ENCODE peak calls at places on chromosome 17, in five cellular contexts. Z, L, Y, E and N are unnamed samples.

GRCh38 chr17:44053130-44053872 is 13.2 kb downstream of the LSM12 start:
- DNase-seq in Z (no peak), E (no peak), L (no peak), Y (no peak), N (no peak)

GRCh38 chr17:74414510-74414909 is 17.4 kb upstream of the GPRC5C start:
- DNase-seq in Z (no peak), E (no peak), Y (no peak), L (no peak), N (no peak)

GRCh38 chr17:66711936-66712335 is 123.0 kb upstream of the CACNG5 start:
- DNase-seq in Z (peak; percentile 90), E (no peak), Y (no peak), L (no peak), N (no peak)

GRCh38 chr17:66580601-66581385 is 254.1 kb upstream of the CACNG5 start:
- DNase-seq in Z (peak; percentile 57), Y (no peak), E (no peak), L (no peak), N (no peak)

GRCh38 chr17:50261051-50261915 is 13.0 kb upstream of the TMEM92 start:
- DNase-seq in L (no peak), E (no peak), Y (no peak), Z (no peak), N (no peak)

GRCh38 chr17:20944014-20944905 is 98.6 kb downstream of the USP22 start:
- DNase-seq in Y (no peak), E (peak; percentile 19), L (no peak), Z (peak; percentile 65), N (no peak)

GRCh38 chr17:37571674-37572073 is 37.5 kb downstream of the SYNRG start:
- DNase-seq in E (no peak), L (no peak), Z (no peak), Y (no peak), N (no peak)

GRCh38 chr17:44875761-44876160 is 23.5 kb downstream of the EFTUD2 start:
- DNase-seq in Y (no peak), E (no peak), Z (no peak), L (no peak), N (no peak)

GRCh38 chr17:69358688-69359596 is 32.0 kb upstream of the ABCA5 start:
- DNase-seq in Z (no peak), L (no peak), Y (no peak), E (peak; percentile 61), N (no peak)

GRCh38 chr17:39946551-39947330 is 16.1 kb upstream of the GSDMA start:
- DNase-seq in E (no peak), L (no peak), Z (no peak), Y (no peak), N (no peak)

GRCh38 chr17:82917656-82918345 is 78.0 kb upstream of the ZNF750 start:
- DNase-seq in E (peak; percentile 30), Y (no peak), Z (peak; percentile 44), L (no peak), N (no peak)

GRCh38 chr17:18217412-18218015 is 7.9 kb upstream of the LLGL1 start:
- DNase-seq in L (peak; percentile 87), E (peak; percentile 84), Y (peak; percentile 89), Z (peak; percentile 77), N (peak; percentile 83)

GRCh38 chr17:28413804-28414203 is 7.8 kb upstream of the SLC46A1 start:
- DNase-seq in Z (no peak), L (no peak), Y (no peak), E (no peak), N (no peak)

GRCh38 chr17:7443499-7444485 is 1.1 kb upstream of the CHRNB1 start:
- DNase-seq in E (no peak), Y (no peak), L (no peak), Z (no peak), N (no peak)

GRCh38 chr17:55466671-55467070 is 44.6 kb downstream of the SMIM36 start:
- DNase-seq in E (no peak), Y (no peak), L (no peak), Z (no peak), N (no peak)

GRCh38 chr17:64133546-64134215 is 3.7 kb upstream of the ERN1 start:
- DNase-seq in Z (no peak), E (peak; percentile 81), L (no peak), Y (no peak), N (no peak)

GRCh38 chr17:70144260-70144846 is 25.0 kb upstream of the KCNJ2 start:
- DNase-seq in E (peak; percentile 24), Y (no peak), Z (no peak), L (no peak), N (no peak)

GRCh38 chr17:67931227-67931626 is 65.0 kb downstream of the C17orf58 start:
- DNase-seq in L (no peak), Y (no peak), Z (no peak), E (no peak), N (no peak)

GRCh38 chr17:57735707-57736106 is 9.4 kb downstream of the CCDC182 start:
- DNase-seq in E (peak; percentile 55), Z (no peak), L (no peak), Y (no peak), N (no peak)

GRCh38 chr17:40458001-40458791 is 14.9 kb downstream of the IGFBP4 start:
- DNase-seq in E (no peak), Z (no peak), Y (no peak), L (peak; percentile 73), N (no peak)

GRCh38 chr17:12814718-12815117 is 25.4 kb downstream of the ARHGAP44 start:
- DNase-seq in Y (no peak), Z (no peak), L (no peak), E (no peak), N (no peak)

GRCh38 chr17:46772013-46772878 is 46.2 kb downstream of the WNT3 start:
- DNase-seq in Y (peak; percentile 58), L (peak; percentile 52), Z (peak; percentile 55), E (peak; percentile 74), N (no peak)

GRCh38 chr17:46769531-46770438 is 48.7 kb downstream of the WNT3 start:
- DNase-seq in Y (no peak), Z (peak; percentile 15), L (peak; percentile 47), E (no peak), N (no peak)

GRCh38 chr17:46770818-46771600 is 47.5 kb downstream of the WNT3 start:
- DNase-seq in L (peak; percentile 55), Y (no peak), E (peak; percentile 92), Z (peak; percentile 33), N (peak; percentile 63)

GRCh38 chr17:46771601-46772012 is 46.9 kb downstream of the WNT3 start:
- DNase-seq in E (no peak), L (peak; percentile 47), Z (no peak), Y (no peak), N (no peak)

GRCh38 chr17:46770439-46770817 is 48.1 kb downstream of the WNT3 start:
- DNase-seq in Y (no peak), E (no peak), L (no peak), Z (no peak), N (no peak)
- H3K27ac ChIP-seq in Y (no peak overlapping the region), E (no peak overlapping the region), L (no peak overlapping the region), Z (no peak overlapping the region), N (no peak overlapping the region)

GRCh38 chr17:1649844-1650409 is at the start of gene RILP:
- DNase-seq in E (no peak), Y (peak; percentile 89), L (peak; percentile 81), Z (peak; percentile 91), N (peak; percentile 92)
- H3K4me1 ChIP-seq in E (peaks cover 11% of the 10 kb centered on the region), Y (peaks cover 23% of the 10 kb centered on the region), L (peaks cover 8% of the 10 kb centered on the region), Z (peaks cover 21% of the 10 kb centered on the region), N (no peaks in the 10 kb centered on the region)

DNA sequence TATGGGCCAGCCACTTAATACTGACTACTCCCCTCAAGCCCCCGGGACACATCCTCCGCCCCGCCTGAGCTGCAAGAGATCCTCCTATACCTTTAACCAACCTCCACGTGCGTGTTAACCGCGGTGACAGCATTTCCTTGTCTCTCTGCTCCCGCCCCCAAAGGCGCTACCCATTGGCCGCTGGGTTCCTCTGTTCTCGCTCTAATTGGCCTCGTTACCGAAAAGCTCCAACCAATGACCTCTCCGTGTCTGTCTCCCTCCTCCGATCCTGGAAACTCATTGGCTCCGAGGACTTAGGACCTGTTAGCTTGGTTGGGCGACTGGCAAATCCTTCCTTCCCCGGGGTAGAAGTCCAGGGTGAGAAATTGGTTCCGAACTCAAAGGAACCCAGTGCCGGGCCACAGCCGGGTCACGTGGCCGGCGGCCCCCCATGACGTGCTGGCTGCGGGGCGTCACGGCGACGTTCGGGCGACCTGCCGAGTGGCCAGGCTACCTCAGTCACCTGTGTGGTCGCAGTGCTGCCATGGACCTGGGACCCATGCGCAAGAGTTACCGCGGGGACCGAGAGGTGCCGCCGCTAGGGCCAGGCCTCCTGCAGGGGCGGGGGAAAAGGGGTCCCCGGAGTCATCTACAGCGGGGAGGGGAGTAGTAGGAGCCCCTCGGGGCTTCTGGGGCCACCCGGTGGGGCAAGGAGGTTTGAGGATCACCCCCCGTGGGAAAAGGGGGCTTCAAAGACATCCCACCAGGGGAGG is at the start of gene PNPO:
- DNase-seq in Z (peak; percentile 97), L (peak; percentile 90), E (peak; percentile 80), Y (peak; percentile 95), N (peak; percentile 97)
- TF ChIP-seq CTCF in Z (no peak), L (no peak), E (no peak), Y (no peak), N (no peak)

GRCh38 chr17:15479697-15480096 is 12.3 kb upstream of the CDRT4 start:
- DNase-seq in E (no peak), L (no peak), Y (no peak), Z (no peak), N (no peak)
- H3K27ac ChIP-seq in E (no peak overlapping the region), L (no peak overlapping the region), Y (no peak overlapping the region), Z (no peak overlapping the region), N (no peak overlapping the region)

GRCh38 chr17:48441862-48442261 is 11.8 kb upstream of the SKAP1 start:
- DNase-seq in E (no peak), Y (no peak), Z (no peak), L (no peak), N (no peak)
- H3K4me1 ChIP-seq in E (no peaks in the 10 kb centered on the region), Y (no peaks in the 10 kb centered on the region), Z (no peaks in the 10 kb centered on the region), L (no peaks in the 10 kb centered on the region), N (no peaks in the 10 kb centered on the region)

DNA sequence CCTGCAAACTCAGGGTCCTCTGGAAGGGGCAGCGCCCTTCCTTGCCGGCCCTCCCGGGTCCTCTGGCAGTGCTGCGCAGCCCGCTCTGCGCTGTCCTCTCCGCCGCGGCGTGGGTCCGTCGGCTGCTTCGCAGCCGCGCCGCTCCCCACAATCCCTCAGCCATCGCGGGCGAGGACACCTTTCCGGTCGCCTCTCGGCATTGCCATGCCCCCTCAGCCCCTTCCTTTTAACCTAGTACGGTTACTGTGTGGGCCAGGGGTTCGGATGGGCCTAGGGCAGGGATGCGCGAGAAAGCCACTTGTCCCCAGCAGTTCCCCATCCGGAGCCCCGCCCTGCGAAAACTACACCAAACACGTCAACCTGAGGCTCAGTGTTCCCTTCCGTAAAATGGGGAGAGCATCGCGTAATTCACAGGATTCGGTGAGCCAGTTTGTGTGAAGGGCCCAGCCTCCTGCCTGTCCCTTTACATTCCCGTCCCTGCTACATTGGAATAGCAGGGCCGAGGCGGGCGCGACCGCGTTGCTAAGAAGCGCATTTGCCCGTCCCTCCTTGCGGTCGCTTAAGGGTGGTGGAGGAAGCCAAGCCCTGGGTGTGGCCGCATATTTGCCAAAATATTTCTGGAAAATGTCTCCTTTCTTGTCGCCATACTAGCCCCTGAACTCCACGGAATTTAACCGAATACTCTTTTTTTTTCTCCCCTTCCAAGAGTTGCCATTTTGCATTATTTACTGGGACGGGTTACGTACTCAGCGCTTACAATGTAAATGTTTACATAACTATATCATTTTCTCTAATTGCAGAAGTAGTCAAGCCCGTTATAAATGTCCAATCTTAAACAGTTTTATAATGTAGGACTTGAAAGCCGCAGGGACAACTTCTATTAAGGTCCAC is 13.2 kb downstream of the COPZ2 start:
- DNase-seq in L (peak; percentile 56), E (peak; percentile 77), Z (peak; percentile 84), Y (peak; percentile 72), N (peak; percentile 77)
- TF ChIP-seq CTCF in L (no peak), E (no peak), Z (no peak), Y (no peak), N (peak; percentile 1)